ENCODE peak calls at places on chromosomes 13 and 19, in four cellular contexts. K, Z, U and C are unnamed samples. For H4K20me1, the result is how much of the 10 kb centered on the place peaks cover.

GRCh38 chr19:17337675-17338439 is 504 bp downstream of the GTPBP3 start:
- DNase-seq in K (peak), Z (no peak), U (peak), C (no peak)

GRCh38 chr13:102183509-102184182 is 218.2 kb downstream of the FGF14 start:
- DNase-seq in K (no peak), Z (no peak), U (no peak), C (no peak)

GRCh38 chr19:22607653-22608430 is 26.3 kb upstream of the ZNF492 start:
- DNase-seq in K (no peak), Z (no peak), U (no peak), C (no peak)

GRCh38 chr13:70668293-70668692 is 560.0 kb upstream of the KLHL1 start:
- DNase-seq in K (no peak), Z (no peak), U (peak), C (no peak)

GRCh38 chr13:39038569-39038898 is 278 bp downstream of the NHLRC3 start:
- DNase-seq in K (peak), Z (no peak), U (peak), C (no peak)

GRCh38 chr13:35672611-35673010 is 196.1 kb upstream of the MAB21L1 start:
- DNase-seq in K (peak), Z (no peak), U (no peak), C (no peak)

GRCh38 chr13:44160549-44161278 is 212.9 kb upstream of the SERP2 start:
- DNase-seq in K (no peak), Z (peak), U (peak), C (no peak)

GRCh38 chr13:105327727-105328126 is 1207.7 kb downstream of the EFNB2 start:
- DNase-seq in K (no peak), Z (peak), U (no peak), C (no peak)

GRCh38 chr13:51585696-51586095 is 1.4 kb downstream of the WDFY2 start:
- DNase-seq in K (peak), Z (no peak), U (peak), C (no peak)

GRCh38 chr19:17762505-17763229 is 11.4 kb downstream of the FCHO1 start:
- DNase-seq in K (peak), Z (peak), U (peak), C (no peak)

GRCh38 chr13:100392709-100393630 is 195.6 kb downstream of the GGACT start:
- DNase-seq in K (peak), Z (peak), U (peak), C (peak)

GRCh38 chr13:106595623-106596022 is 27.7 kb upstream of the ARGLU1 start:
- DNase-seq in K (no peak), Z (peak), U (no peak), C (no peak)

GRCh38 chr13:31225998-31226675 is 26.4 kb downstream of the B3GLCT start:
- DNase-seq in K (no peak), Z (no peak), U (no peak), C (no peak)

GRCh38 chr13:113544071-113544891 is 40.3 kb upstream of the TFDP1 start:
- DNase-seq in K (no peak), Z (no peak), U (no peak), C (no peak)

GRCh38 chr19:31261651-31262331 is 87.4 kb downstream of the TSHZ3 start:
- DNase-seq in K (peak), Z (peak), U (no peak), C (no peak)

GRCh38 chr19:1000095-1000494 is at the start of gene GRIN3B:
- DNase-seq in K (peak), Z (peak), U (peak), C (no peak)

GRCh38 chr13:44026194-44026593 is 146.5 kb downstream of the LACC1 start:
- DNase-seq in K (no peak), Z (no peak), U (no peak), C (no peak)

GRCh38 chr13:35711909-35712308 is 235.4 kb upstream of the MAB21L1 start:
- DNase-seq in K (no peak), Z (no peak), U (no peak), C (no peak)

DNA sequence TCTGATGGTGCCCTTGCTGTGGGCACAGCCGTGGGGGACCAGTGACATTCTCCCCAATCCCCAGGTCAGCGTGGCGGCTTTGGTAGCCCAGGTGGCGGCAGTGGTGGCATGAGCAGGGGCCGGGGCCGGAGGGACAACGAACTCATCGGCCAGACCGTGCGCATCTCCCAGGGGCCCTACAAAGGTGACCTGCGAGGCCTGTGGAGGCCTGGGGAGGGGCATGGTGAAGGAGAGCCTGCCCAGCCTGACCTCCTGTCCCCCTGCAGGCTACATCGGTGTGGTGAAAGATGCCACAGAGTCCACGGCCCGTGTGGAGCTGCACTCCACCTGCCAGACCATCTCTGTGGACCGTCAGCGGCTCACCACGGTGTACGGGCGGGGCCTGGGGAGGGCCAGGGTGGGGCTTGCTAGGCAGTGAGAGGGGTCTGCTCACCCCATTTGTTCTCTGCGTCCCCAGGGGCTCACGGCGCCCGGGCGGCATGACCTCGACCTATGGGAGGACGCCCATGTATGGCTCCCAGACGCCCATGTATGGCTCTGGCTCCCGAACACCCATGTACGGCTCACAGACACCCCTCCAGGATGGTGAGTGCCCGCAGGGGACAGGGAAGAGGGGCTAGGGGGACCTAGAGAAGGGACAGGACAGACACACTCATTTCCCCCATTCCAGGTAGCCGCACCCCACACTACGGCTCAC is 7.7 kb upstream of the TIMM50 start:
- DNase-seq in K (no peak), Z (no peak), U (no peak), C (no peak)
- H4K20me1 ChIP-seq in K (under half), Z (under half), U (under half), C (under half)

GRCh38 chr13:90902255-90902654 is 445.2 kb upstream of the MIR17HG start:
- DNase-seq in K (no peak), Z (no peak), U (no peak), C (no peak)
- H4K20me1 ChIP-seq in K (under half), Z (under half), U (under half), C (under half)

GRCh38 chr13:110421696-110422395 is 114.8 kb downstream of the COL4A2 start:
- DNase-seq in K (no peak), Z (peak), U (no peak), C (no peak)

GRCh38 chr13:110419391-110419791 is 112.3 kb downstream of the COL4A2 start:
- DNase-seq in K (no peak), Z (no peak), U (no peak), C (no peak)

GRCh38 chr13:110420626-110421025 is 113.5 kb downstream of the COL4A2 start:
- DNase-seq in K (no peak), Z (no peak), U (no peak), C (no peak)

GRCh38 chr13:110419946-110420345 is 112.9 kb downstream of the COL4A2 start:
- DNase-seq in K (no peak), Z (no peak), U (no peak), C (no peak)

DNA sequence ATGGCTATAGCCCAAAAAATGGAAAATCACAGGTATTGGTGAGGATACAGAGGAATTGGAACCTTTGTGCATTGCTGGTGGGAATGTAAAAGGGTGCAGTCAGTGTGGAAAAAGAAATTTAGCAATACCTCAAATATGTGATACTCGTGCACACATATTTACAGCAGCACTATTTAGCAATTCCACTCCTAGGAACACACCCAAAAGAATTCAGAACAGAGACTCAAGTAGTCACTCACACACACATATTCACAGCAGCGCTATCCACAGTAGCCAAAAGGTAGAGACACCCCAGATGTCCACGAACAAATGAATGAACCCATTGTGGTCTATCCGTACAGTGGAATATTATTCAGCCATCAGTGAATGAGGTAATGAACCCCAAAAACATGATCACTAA is 114.0 kb downstream of the COL4A2 start:
- DNase-seq in K (no peak), Z (peak), U (no peak), C (no peak)
- H4K20me1 ChIP-seq in K (under half), Z (under half), U (under half), C (under half)

GRCh38 chr19:10751109-10751972 is 33.5 kb downstream of the DNM2 start:
- DNase-seq in K (no peak), Z (no peak), U (no peak), C (no peak)
- H4K20me1 ChIP-seq in K (under half), Z (under half), U (under half), C (under half)

GRCh38 chr19:8001995-8002849 is 3.2 kb downstream of the ELAVL1 start:
- DNase-seq in K (peak), Z (peak), U (peak), C (no peak)
- H4K20me1 ChIP-seq in K (under half), Z (under half), U (half or more), C (under half)

GRCh38 chr19:19436137-19436691 is 30.7 kb downstream of the GATAD2A start:
- DNase-seq in K (no peak), Z (no peak), U (no peak), C (no peak)

GRCh38 chr19:19434483-19435045 is 29.1 kb downstream of the GATAD2A start:
- DNase-seq in K (peak), Z (peak), U (no peak), C (no peak)

GRCh38 chr19:19432732-19433131 is 27.3 kb downstream of the GATAD2A start:
- DNase-seq in K (no peak), Z (no peak), U (no peak), C (no peak)

GRCh38 chr19:19429361-19429760 is 23.9 kb downstream of the GATAD2A start:
- DNase-seq in K (no peak), Z (no peak), U (no peak), C (peak)

DNA sequence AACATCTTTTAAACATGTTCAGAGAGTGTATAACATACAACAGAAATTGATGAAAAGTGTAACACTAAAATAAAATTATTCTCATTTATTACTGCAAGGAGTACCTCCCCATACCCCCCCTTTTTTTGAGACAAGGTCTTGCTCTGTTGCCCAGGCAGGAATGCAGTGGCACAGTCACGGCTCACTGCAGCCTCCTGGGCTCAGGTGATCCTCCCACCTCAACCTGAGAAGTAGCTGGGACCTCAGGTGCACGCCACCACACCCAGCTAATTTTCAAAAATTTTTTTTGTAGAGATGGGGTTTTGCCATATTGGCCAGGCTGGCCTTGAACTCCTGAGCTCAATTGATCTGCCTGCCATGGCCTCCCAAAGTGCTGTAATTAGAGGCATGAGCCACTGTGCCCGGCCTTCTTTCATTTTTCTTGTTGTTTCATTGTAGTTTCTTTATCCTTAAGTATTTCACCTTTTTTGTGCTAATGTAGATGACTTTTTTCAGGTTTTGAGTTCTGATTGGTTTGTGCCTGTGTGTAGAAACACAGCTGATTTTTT is 28.3 kb downstream of the GATAD2A start:
- DNase-seq in K (no peak), Z (no peak), U (no peak), C (no peak)
- H4K20me1 ChIP-seq in K (under half), Z (under half), U (under half), C (under half)